ENCODE peak calls at places on chromosomes 4 and X, in six cellular contexts. A is H54, H is stomach, M is adrenal gland, R is heart left ventricle, Z is tibial nerve. Q is an unnamed sample.
A peak's percentile ranks its signal among the peaks of the same experiment; 100 is the strongest.

GRCh38 chr4:71187399-71188196 is 151.2 kb upstream of the SLC4A4 start:
- DNase-seq in R (peak; percentile 38), A (no peak), M (no peak), Z (no peak), H (peak; percentile 60), Q (no peak)

GRCh38 chr4:15963001-15963451 is at the start of gene FGFBP2:
- DNase-seq in Z (peak; percentile 25), A (no peak), R (peak; percentile 50), M (no peak), H (peak; percentile 51), Q (peak; percentile 9)

GRCh38 chr4:85489273-85489672 is 14.3 kb downstream of the ARHGAP24 start:
- DNase-seq in A (no peak), H (no peak), M (no peak), Z (no peak), R (no peak), Q (no peak)

GRCh38 chrX:10007604-10008003 is 40.4 kb downstream of the CLDN34 start:
- DNase-seq in R (no peak), M (no peak), H (no peak), Z (no peak), A (no peak), Q (peak; percentile 88)

GRCh38 chr4:105280338-105280809 is 133.7 kb downstream of the TET2 start:
- DNase-seq in R (no peak), H (no peak), Z (no peak), A (peak; percentile 5), M (no peak), Q (no peak)

GRCh38 chrX:92260102-92260501 is 480.9 kb downstream of the PCDH11X start:
- DNase-seq in A (no peak), H (no peak), M (no peak), R (no peak), Z (no peak), Q (no peak)

GRCh38 chrX:135437867-135438733 is 16.4 kb downstream of the SMIM10L2A start:
- DNase-seq in R (no peak), M (no peak), H (no peak), A (peak; percentile 26), Z (no peak), Q (peak; percentile 12)

GRCh38 chrX:13330446-13330845 is 10.6 kb upstream of the ATXN3L start:
- DNase-seq in Z (no peak), R (no peak), M (no peak), H (no peak), A (no peak), Q (no peak)

GRCh38 chr4:83358410-83358809 is 23.8 kb upstream of the HPSE start:
- DNase-seq in A (peak; percentile 35), R (no peak), M (no peak), Z (no peak), H (no peak), Q (no peak)

GRCh38 chrX:120457766-120458180 is 11.3 kb downstream of the LAMP2 start:
- DNase-seq in M (no peak), A (peak; percentile 13), H (no peak), R (no peak), Z (no peak), Q (peak; percentile 3)

GRCh38 chrX:10022273-10022541 is 55.0 kb downstream of the CLDN34 start:
- DNase-seq in M (no peak), R (no peak), H (no peak), Z (no peak), A (no peak), Q (no peak)

GRCh38 chr4:121217385-121217784 is 53.3 kb upstream of the TNIP3 start:
- DNase-seq in A (no peak), H (no peak), Z (no peak), R (no peak), M (no peak), Q (no peak)

GRCh38 chr4:71680706-71681105 is 103.2 kb downstream of the GC start:
- DNase-seq in H (no peak), A (no peak), R (no peak), M (no peak), Z (no peak), Q (no peak)

GRCh38 chr4:101014417-101014816 is 332.9 kb downstream of the PPP3CA start:
- DNase-seq in H (no peak), R (no peak), A (no peak), M (no peak), Z (no peak), Q (no peak)

GRCh38 chrX:122055450-122055849 is 1008.0 kb downstream of the GLUD2 start:
- DNase-seq in Z (no peak), M (no peak), A (no peak), R (no peak), H (no peak), Q (no peak)

GRCh38 chrX:69024931-69025330 is 140.3 kb downstream of the PJA1 start:
- DNase-seq in R (peak; percentile 81), A (no peak), M (peak; percentile 79), Z (peak; percentile 63), H (peak; percentile 78), Q (no peak)

GRCh38 chr4:153385784-153386183 is 41.3 kb downstream of the MND1 start:
- DNase-seq in A (no peak), Z (no peak), H (no peak), M (no peak), R (no peak), Q (no peak)

GRCh38 chrX:7346021-7346420 is 198.1 kb upstream of the PUDP start:
- DNase-seq in A (no peak), M (no peak), H (no peak), R (no peak), Z (no peak), Q (no peak)

GRCh38 chr4:29304595-29304994 is 1415.6 kb upstream of the PCDH7 start:
- DNase-seq in M (no peak), A (no peak), H (no peak), R (no peak), Z (no peak), Q (no peak)

GRCh38 chr4:55008166-55009056 is 117.0 kb downstream of the KDR start:
- DNase-seq in M (peak; percentile 19), R (no peak), H (no peak), Z (no peak), A (peak; percentile 12), Q (peak; percentile 31)

GRCh38 chr4:180840142-180840541 is 1403.1 kb upstream of the TENM3 start:
- DNase-seq in H (no peak), Z (no peak), A (no peak), R (no peak), M (no peak), Q (no peak)

GRCh38 chrX:124441971-124442370 is 95.6 kb downstream of the SH2D1A start:
- DNase-seq in R (no peak), H (no peak), M (no peak), A (no peak), Z (no peak), Q (peak; percentile 32)

GRCh38 chrX:124435616-124436015 is 89.3 kb downstream of the SH2D1A start:
- DNase-seq in Z (no peak), M (no peak), R (no peak), A (no peak), H (no peak), Q (no peak)

GRCh38 chrX:124440674-124441073 is 94.3 kb downstream of the SH2D1A start:
- DNase-seq in Z (no peak), A (no peak), M (no peak), H (no peak), R (no peak), Q (no peak)
- TF ChIP-seq POLR2A in Z (no peak), A (no peak), M (no peak), H (no peak), R (no peak), Q (no peak)

GRCh38 chr4:6410078-6410477 is 62.3 kb downstream of the PPP2R2C start:
- DNase-seq in R (no peak), M (no peak), H (no peak), A (no peak), Z (no peak), Q (no peak)
- TF ChIP-seq POLR2A in R (no peak), M (no peak), H (no peak), A (no peak), Z (no peak), Q (no peak)

GRCh38 chr4:47915378-47915777 is 995 bp upstream of the NFXL1 start:
- DNase-seq in A (no peak), R (no peak), H (no peak), Z (no peak), M (no peak), Q (no peak)

GRCh38 chr4:47913858-47914218 is 545 bp downstream of the NFXL1 start:
- DNase-seq in A (no peak), Z (no peak), H (peak; percentile 42), M (peak; percentile 16), R (peak; percentile 36), Q (peak; percentile 45)

GRCh38 chr4:47913328-47913727 is 1.1 kb downstream of the NFXL1 start:
- DNase-seq in M (no peak), R (no peak), A (no peak), H (no peak), Z (no peak), Q (peak; percentile 33)

GRCh38 chr4:47914926-47915237 is 499 bp upstream of the NFXL1 start:
- DNase-seq in M (no peak), Z (no peak), R (no peak), H (no peak), A (no peak), Q (no peak)

DNA sequence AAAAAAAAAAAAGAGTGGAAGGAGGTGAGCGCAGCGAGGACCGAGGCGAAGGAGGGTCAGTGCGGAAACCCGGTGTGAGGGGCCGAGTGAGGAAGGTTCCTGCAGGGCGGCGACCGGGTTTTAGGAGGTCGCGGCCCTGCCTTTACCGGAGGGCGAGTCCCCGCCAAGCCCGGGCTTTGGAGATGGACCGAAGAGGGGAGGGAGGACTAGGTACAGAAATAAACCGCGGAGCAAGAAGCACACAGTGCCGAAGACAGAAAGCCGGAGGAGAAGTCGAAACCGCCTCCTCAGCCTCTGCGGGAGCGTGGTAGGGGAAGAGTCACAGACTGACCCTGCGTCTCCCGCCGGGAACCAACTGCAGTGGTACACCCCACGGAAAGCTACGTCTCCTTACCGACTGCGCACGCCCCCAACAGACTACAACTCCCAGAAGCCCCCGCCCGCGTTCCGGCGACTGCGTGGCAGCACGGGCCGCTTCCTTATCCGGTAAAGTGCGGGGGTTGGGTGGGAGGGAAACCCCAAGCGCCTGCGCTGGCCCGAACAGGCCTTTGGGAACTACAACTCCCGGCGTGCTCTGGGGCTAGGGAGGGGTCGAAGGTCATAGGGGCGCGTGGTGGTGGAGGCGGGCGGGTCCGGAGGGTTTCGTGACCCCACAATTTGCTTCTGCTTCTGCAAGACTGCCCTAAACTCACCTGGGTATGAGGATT is at the start of gene NFXL1:
- DNase-seq in M (peak; percentile 98), R (peak; percentile 99), A (peak; percentile 72), H (peak; percentile 97), Z (peak; percentile 94), Q (peak; percentile 96)
- TF ChIP-seq POLR2A in M (peak; percentile 81), R (peak; percentile 87), A (peak; percentile 92), H (peak; percentile 69), Z (peak; percentile 57), Q (peak; percentile 64)

DNA sequence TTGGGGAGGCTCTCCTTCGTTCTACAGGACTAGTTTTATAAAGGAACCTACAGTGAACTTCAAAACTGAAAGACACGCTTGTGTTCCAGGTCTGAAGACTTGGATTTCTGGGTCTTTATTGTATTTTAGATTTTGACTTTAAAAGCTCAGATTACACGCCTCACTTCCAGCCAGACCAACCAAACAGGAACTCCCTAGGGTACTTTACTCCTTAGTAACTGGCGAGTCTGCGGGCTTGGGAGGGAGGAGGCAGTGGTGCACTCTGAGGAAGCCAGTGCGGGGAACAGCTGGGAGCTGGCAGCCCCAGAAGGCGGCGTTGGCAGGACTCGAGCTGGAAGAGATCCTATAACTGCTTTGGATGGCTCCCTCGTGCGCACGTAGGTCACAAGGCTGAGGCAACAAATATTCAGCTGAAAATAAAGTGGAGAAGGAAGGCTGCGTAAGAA is 388 bp upstream of the PHKA1 start:
- DNase-seq in H (peak; percentile 68), R (peak; percentile 79), M (peak; percentile 78), Z (peak; percentile 37), A (no peak), Q (peak; percentile 36)
- TF ChIP-seq POLR2A in H (no peak), R (no peak), M (peak; percentile 16), Z (no peak), A (no peak), Q (no peak)

Q was measured in erythroblast.